ENCODE peak calls at places on chromosome 7, in seven cellular contexts. Q, H, N, Z, V, T and U are unnamed samples.

GRCh38 chr7:142782922-142783900 is 12.4 kb downstream of the PRSS2 start:
- DNase-seq in Q (peak), H (peak), N (peak), Z (peak), V (peak), T (peak), U (peak)

GRCh38 chr7:47180268-47180826 is 401.6 kb downstream of the TNS3 start:
- DNase-seq in Q (no peak), H (peak), N (no peak), Z (peak), V (peak), T (peak), U (peak)

GRCh38 chr7:725223-726005 is 1.1 kb upstream of the DNAAF5 start:
- DNase-seq in Q (no peak), H (no peak), N (peak), Z (no peak), V (no peak), T (no peak), U (no peak)

GRCh38 chr7:47763063-47763974 is 181.4 kb upstream of the TNS3 start:
- DNase-seq in Q (no peak), H (no peak), N (no peak), Z (peak), V (no peak), T (peak), U (no peak)

GRCh38 chr7:136018104-136018503 is 40.9 kb upstream of the MTPN start:
- DNase-seq in Q (no peak), H (no peak), N (no peak), Z (no peak), V (no peak), T (no peak), U (no peak)

GRCh38 chr7:25994433-25994988 is 157.5 kb upstream of the NFE2L3 start:
- DNase-seq in Q (no peak), H (no peak), N (no peak), Z (no peak), V (no peak), T (no peak), U (no peak)

GRCh38 chr7:140594131-140594691 is 46.4 kb downstream of the DENND2A start:
- DNase-seq in Q (no peak), H (no peak), N (no peak), Z (no peak), V (no peak), T (no peak), U (no peak)

GRCh38 chr7:44986218-44987053 is 7.6 kb upstream of the MYO1G start:
- DNase-seq in Q (peak), H (peak), N (peak), Z (peak), V (peak), T (peak), U (peak)

GRCh38 chr7:129845972-129846327 is 106.8 kb downstream of the UBE2H start:
- DNase-seq in Q (no peak), H (no peak), N (no peak), Z (no peak), V (no peak), T (no peak), U (no peak)

GRCh38 chr7:135684134-135684533 is 21.8 kb downstream of the STMP1 start:
- DNase-seq in Q (no peak), H (no peak), N (no peak), Z (no peak), V (no peak), T (no peak), U (no peak)

GRCh38 chr7:80154656-80155325 is 20.2 kb downstream of the GNAI1 start:
- DNase-seq in Q (no peak), H (no peak), N (no peak), Z (no peak), V (no peak), T (no peak), U (peak)

GRCh38 chr7:124762611-124763143 is 2.9 kb downstream of the GPR37 start:
- DNase-seq in Q (no peak), H (no peak), N (no peak), Z (no peak), V (no peak), T (no peak), U (no peak)

GRCh38 chr7:20786049-20786412 is 655 bp downstream of the SP8 start:
- DNase-seq in Q (no peak), H (no peak), N (no peak), Z (no peak), V (no peak), T (no peak), U (no peak)

GRCh38 chr7:131000389-131000788 is 266.4 kb upstream of the KLF14 start:
- DNase-seq in Q (no peak), H (no peak), N (no peak), Z (no peak), V (no peak), T (no peak), U (no peak)

GRCh38 chr7:78530351-78530750 is 731.8 kb downstream of the PHTF2 start:
- DNase-seq in Q (no peak), H (no peak), N (no peak), Z (no peak), V (no peak), T (no peak), U (no peak)

GRCh38 chr7:31114593-31115343 is 62.7 kb downstream of the ADCYAP1R1 start:
- DNase-seq in Q (no peak), H (no peak), N (no peak), Z (no peak), V (no peak), T (peak), U (no peak)

GRCh38 chr7:135245226-135245625 is 11.6 kb downstream of the STRA8 start:
- DNase-seq in Q (no peak), H (no peak), N (no peak), Z (no peak), V (no peak), T (no peak), U (no peak)

GRCh38 chr7:46461334-46461777 is 540.3 kb upstream of the IGFBP3 start:
- DNase-seq in Q (no peak), H (no peak), N (no peak), Z (no peak), V (no peak), T (no peak), U (no peak)

GRCh38 chr7:53303781-53304180 is 268.3 kb downstream of the POM121L12 start:
- DNase-seq in Q (no peak), H (no peak), N (no peak), Z (no peak), V (no peak), T (no peak), U (no peak)

GRCh38 chr7:1288390-1288995 is 55.8 kb downstream of the UNCX start:
- DNase-seq in Q (no peak), H (no peak), N (no peak), Z (no peak), V (no peak), T (no peak), U (no peak)

GRCh38 chr7:150404172-150404784 is 25.1 kb downstream of the ZNF775 start:
- DNase-seq in Q (peak), H (no peak), N (peak), Z (peak), V (no peak), T (no peak), U (no peak)

GRCh38 chr7:134742688-134743350 is 36.6 kb upstream of the CALD1 start:
- DNase-seq in Q (no peak), H (no peak), N (no peak), Z (no peak), V (no peak), T (no peak), U (no peak)

GRCh38 chr7:122528879-122529481 is 169.9 kb downstream of the RNF133 start:
- DNase-seq in Q (no peak), H (peak), N (no peak), Z (peak), V (no peak), T (peak), U (peak)

GRCh38 chr7:36205236-36205635 is 52.2 kb downstream of the EEPD1 start:
- DNase-seq in Q (no peak), H (no peak), N (no peak), Z (no peak), V (no peak), T (no peak), U (no peak)

GRCh38 chr7:140656548-140657515 is 15.9 kb upstream of the ADCK2 start:
- DNase-seq in Q (peak), H (peak), N (peak), Z (no peak), V (peak), T (no peak), U (no peak)

GRCh38 chr7:137583199-137583598 is 239.7 kb upstream of the PTN start:
- DNase-seq in Q (no peak), H (no peak), N (no peak), Z (no peak), V (no peak), T (no peak), U (no peak)

GRCh38 chr7:9083837-9084236 is 650.4 kb downstream of the NXPH1 start:
- DNase-seq in Q (no peak), H (no peak), N (no peak), Z (no peak), V (no peak), T (no peak), U (no peak)

GRCh38 chr7:120991570-120991969 is 3.1 kb downstream of the CPED1 start:
- DNase-seq in Q (no peak), H (no peak), N (no peak), Z (no peak), V (no peak), T (no peak), U (no peak)

GRCh38 chr7:45890902-45891461 is 2.7 kb downstream of the IGFBP1 start:
- DNase-seq in Q (no peak), H (no peak), N (no peak), Z (peak), V (no peak), T (no peak), U (peak)

GRCh38 chr7:133746305-133746704 is 380.8 kb upstream of the LRGUK start:
- DNase-seq in Q (no peak), H (no peak), N (no peak), Z (no peak), V (no peak), T (no peak), U (no peak)

GRCh38 chr7:25249772-25250171 is 21.5 kb upstream of the NPVF start:
- DNase-seq in Q (no peak), H (no peak), N (no peak), Z (no peak), V (no peak), T (no peak), U (no peak)

GRCh38 chr7:131501422-131501821 is 55.0 kb downstream of the PODXL start:
- DNase-seq in Q (peak), H (no peak), N (peak), Z (no peak), V (peak), T (no peak), U (no peak)

GRCh38 chr7:24889611-24890010 is 90.4 kb downstream of the OSBPL3 start:
- DNase-seq in Q (no peak), H (no peak), N (no peak), Z (no peak), V (no peak), T (no peak), U (no peak)

GRCh38 chr7:17274551-17275245 is 23.8 kb upstream of the AHR start:
- DNase-seq in Q (no peak), H (no peak), N (no peak), Z (no peak), V (peak), T (no peak), U (peak)

GRCh38 chr7:19920705-19921104 is 147.3 kb upstream of the TMEM196 start:
- DNase-seq in Q (no peak), H (no peak), N (no peak), Z (no peak), V (no peak), T (no peak), U (no peak)

GRCh38 chr7:84647797-84648762 is 453.5 kb upstream of the SEMA3A start:
- DNase-seq in Q (no peak), H (no peak), N (no peak), Z (no peak), V (no peak), T (peak), U (peak)

GRCh38 chr7:2894118-2894940 is 50.2 kb upstream of the GNA12 start:
- DNase-seq in Q (peak), H (peak), N (peak), Z (peak), V (peak), T (no peak), U (no peak)

GRCh38 chr7:45591101-45591906 is 17.1 kb downstream of the ADCY1 start:
- DNase-seq in Q (no peak), H (no peak), N (peak), Z (no peak), V (no peak), T (no peak), U (no peak)